ENCODE peak calls at places on chromosomes 12 and 14, in eight cellular contexts. I is fibroblast of gingiva; U is NCI-H2227 treated with DMSO at 0.1 percent for 48 hours; Q is adrenal gland; F is Jurkat, Clone E6-1; S is activated CD8-positive, alpha-beta memory T cell treated with anti-CD3 and anti-CD28 coated beads, Interleukin-2, amount 50 U/mL, for 4 hours; N is pulmonary artery endothelial cell; P is GM19239. H is an unnamed sample.

GRCh38 chr14:24639270-24639669 is 5.3 kb upstream of the GZMB start:
- DNase-seq in N (no peak), Q (no peak), P (no peak), F (no peak), S (no peak), I (no peak), U (no peak), H (no peak)

GRCh38 chr12:14841761-14842160 is 1.6 kb downstream of the ART4 start:
- DNase-seq in F (no peak), I (peak), S (no peak), N (peak), Q (peak), P (no peak), U (no peak), H (no peak)

GRCh38 chr14:93543766-93544165 is 113.0 kb downstream of the UNC79 start:
- DNase-seq in U (no peak), N (no peak), P (no peak), F (no peak), I (peak), S (no peak), Q (no peak), H (no peak)

GRCh38 chr12:54549774-54550451 is 512 bp downstream of the PDE1B start:
- DNase-seq in I (no peak), U (no peak), Q (no peak), P (no peak), F (no peak), N (no peak), S (peak), H (no peak)

GRCh38 chr14:61076531-61076930 is 95.5 kb downstream of the SLC38A6 start:
- DNase-seq in F (no peak), U (no peak), P (no peak), S (no peak), I (peak), Q (no peak), N (no peak), H (no peak)

GRCh38 chr14:34012978-34013713 is 62.3 kb upstream of the EGLN3 start:
- DNase-seq in F (no peak), U (peak), Q (no peak), S (no peak), I (no peak), N (no peak), P (peak), H (no peak)

GRCh38 chr12:65449400-65449799 is 170.9 kb downstream of the MSRB3 start:
- DNase-seq in N (no peak), Q (no peak), F (no peak), U (peak), P (no peak), S (no peak), I (no peak), H (no peak)

GRCh38 chr14:92392726-92393125 is 69.8 kb downstream of the SLC24A4 start:
- DNase-seq in U (no peak), S (no peak), N (no peak), F (no peak), Q (no peak), I (no peak), P (no peak), H (no peak)

GRCh38 chr12:112175361-112176155 is 50.2 kb downstream of the TRAFD1 start:
- DNase-seq in P (no peak), I (no peak), S (no peak), F (no peak), N (no peak), U (no peak), Q (no peak), H (no peak)

GRCh38 chr14:73717998-73718741 is 4.0 kb upstream of the PNMA1 start:
- DNase-seq in U (no peak), F (no peak), N (no peak), P (no peak), S (no peak), Q (no peak), I (no peak), H (no peak)

GRCh38 chr12:110813756-110814155 is 33.0 kb upstream of the CCDC63 start:
- DNase-seq in S (no peak), P (no peak), Q (no peak), U (no peak), I (no peak), N (no peak), F (no peak), H (no peak)

GRCh38 chr12:42728287-42728686 is 138.7 kb upstream of the PRICKLE1 start:
- DNase-seq in S (no peak), I (no peak), F (no peak), N (no peak), Q (no peak), U (no peak), P (no peak), H (no peak)

GRCh38 chr14:20642182-20642581 is 691 bp upstream of the OR6S1 start:
- DNase-seq in N (no peak), P (no peak), S (no peak), Q (no peak), U (no peak), I (no peak), F (no peak), H (no peak)

GRCh38 chr14:47389520-47389919 is 285.9 kb downstream of the MDGA2 start:
- DNase-seq in N (no peak), Q (no peak), I (no peak), P (no peak), U (no peak), S (no peak), F (no peak), H (no peak)

GRCh38 chr14:35303149-35303548 is 11.0 kb downstream of the PSMA6 start:
- DNase-seq in U (no peak), Q (no peak), I (no peak), P (no peak), S (no peak), F (no peak), N (no peak), H (no peak)

GRCh38 chr14:65414961-65415589 is 2.5 kb downstream of the FUT8 start:
- DNase-seq in U (peak), P (no peak), Q (no peak), F (no peak), N (no peak), I (peak), S (peak), H (no peak)

GRCh38 chr12:14416658-14417057 is 51.2 kb downstream of the ATF7IP start:
- DNase-seq in I (peak), N (peak), F (peak), U (peak), P (no peak), S (no peak), Q (no peak), H (no peak)

GRCh38 chr12:88600272-88600671 is 20.0 kb upstream of the KITLG start:
- DNase-seq in S (no peak), Q (no peak), N (no peak), U (no peak), P (no peak), I (peak), F (no peak), H (no peak)

GRCh38 chr14:69077841-69078240 is 75.1 kb downstream of the DCAF5 start:
- DNase-seq in S (no peak), F (no peak), I (peak), U (no peak), Q (no peak), P (no peak), N (no peak), H (no peak)

GRCh38 chr12:65649126-65649525 is 175.2 kb upstream of the HMGA2 start:
- DNase-seq in P (no peak), N (peak), F (no peak), I (peak), S (no peak), U (no peak), Q (no peak), H (no peak)

GRCh38 chr14:105072381-105072861 is 7.2 kb upstream of the GPR132 start:
- DNase-seq in I (no peak), F (no peak), S (no peak), U (no peak), N (no peak), P (no peak), Q (no peak), H (no peak)

GRCh38 chr12:106481246-106481645 is 101.6 kb upstream of the RFX4 start:
- DNase-seq in P (no peak), S (no peak), I (no peak), Q (no peak), N (no peak), U (no peak), F (no peak), H (no peak)

GRCh38 chr12:128298091-128298490 is 31.1 kb downstream of the TMEM132C start:
- DNase-seq in Q (no peak), I (no peak), F (no peak), P (no peak), S (no peak), N (no peak), U (no peak), H (no peak)

GRCh38 chr14:64630778-64631177 is 73.4 kb upstream of the PLEKHG3 start:
- DNase-seq in P (no peak), Q (no peak), F (no peak), S (no peak), I (no peak), U (no peak), N (no peak), H (no peak)

GRCh38 chr14:22268875-22269274 is 320.1 kb downstream of the DAD1 start:
- DNase-seq in P (no peak), N (no peak), F (no peak), Q (no peak), U (no peak), S (no peak), I (no peak), H (no peak)

GRCh38 chr12:106522708-106523107 is 60.1 kb upstream of the RFX4 start:
- DNase-seq in U (no peak), P (no peak), N (no peak), Q (no peak), S (no peak), F (no peak), I (no peak), H (no peak)

H was measured in NCI-H1417 treated with DMSO at 0.1 percent for 48 hours.